ENCODE peak calls at places on chromosomes 4 and X, in seven cellular contexts. O is GM23248, W is HCT116, R is hepatocyte, E is PC-3, Z is MM.1S, F is neural progenitor cell. H is an unnamed sample.
A peak's percentile ranks its signal among the peaks of the same experiment; 100 is the strongest.

GRCh38 chr4:48290146-48290772 is 20.6 kb upstream of the TEC start:
- DNase-seq in O (peak; percentile 52), W (peak; percentile 36), R (peak; percentile 16), E (peak; percentile 60), Z (no peak), F (peak; percentile 7), H (peak; percentile 9)

GRCh38 chrX:25295466-25295865 is 279.7 kb upstream of the ARX start:
- DNase-seq in O (no peak), W (no peak), R (no peak), E (no peak), Z (no peak), F (no peak), H (no peak)

GRCh38 chrX:139538907-139539593 is 8.5 kb downstream of the F9 start:
- DNase-seq in O (no peak), W (no peak), R (no peak), E (no peak), Z (no peak), F (no peak), H (no peak)

GRCh38 chr4:70666369-70666768 is at the start of gene JCHAIN:
- DNase-seq in O (peak; percentile 49), W (no peak), R (no peak), E (peak; percentile 23), Z (peak; percentile 72), F (no peak), H (peak; percentile 70)

GRCh38 chr4:107818301-107818910 is 6.3 kb upstream of the SGMS2 start:
- DNase-seq in O (peak; percentile 48), W (no peak), R (no peak), E (peak; percentile 14), Z (peak; percentile 42), F (no peak), H (no peak)

GRCh38 chr4:75841641-75842520 is 60.4 kb downstream of the PPEF2 start:
- DNase-seq in O (no peak), W (no peak), R (no peak), E (no peak), Z (no peak), F (peak; percentile 28), H (no peak)

GRCh38 chrX:68177542-68177941 is 255.8 kb downstream of the OPHN1 start:
- DNase-seq in O (peak; percentile 33), W (no peak), R (no peak), E (peak; percentile 36), Z (no peak), F (no peak), H (no peak)

GRCh38 chrX:10062352-10062751 is 94.4 kb upstream of the CLCN4 start:
- DNase-seq in O (no peak), W (no peak), R (no peak), E (peak; percentile 77), Z (no peak), F (no peak), H (no peak)

GRCh38 chr4:16001484-16001858 is 38.5 kb upstream of the FGFBP2 start:
- DNase-seq in O (peak; percentile 76), W (peak; percentile 61), R (peak; percentile 84), E (peak; percentile 75), Z (peak; percentile 70), F (peak; percentile 71), H (peak; percentile 75)

GRCh38 chr4:146790515-146790914 is 151.8 kb downstream of the POU4F2 start:
- DNase-seq in O (peak; percentile 2), W (no peak), R (no peak), E (peak; percentile 59), Z (no peak), F (no peak), H (no peak)

GRCh38 chr4:93764647-93765246 is 63.8 kb upstream of the ATOH1 start:
- DNase-seq in O (peak; percentile 58), W (peak; percentile 40), R (peak; percentile 65), E (peak; percentile 76), Z (peak; percentile 53), F (peak; percentile 55), H (peak; percentile 38)

GRCh38 chr4:164614999-164615398 is 138.9 kb upstream of the SMIM31 start:
- DNase-seq in O (no peak), W (no peak), R (no peak), E (peak; percentile 2), Z (no peak), F (no peak), H (no peak)

GRCh38 chr4:72858328-72858727 is 211.2 kb downstream of the COX18 start:
- DNase-seq in O (peak; percentile 80), W (no peak), R (peak; percentile 26), E (peak; percentile 79), Z (no peak), F (no peak), H (no peak)

GRCh38 chr4:70892086-70892769 is 9.9 kb upstream of the MOB1B start:
- DNase-seq in O (no peak), W (no peak), R (no peak), E (no peak), Z (no peak), F (no peak), H (no peak)

GRCh38 chrX:1316527-1316926 is 20.1 kb upstream of the IL3RA start:
- DNase-seq in O (no peak), W (no peak), R (no peak), E (no peak), Z (no peak), F (no peak), H (no peak)

GRCh38 chrX:104411800-104412199 is 154.2 kb upstream of the IL1RAPL2 start:
- DNase-seq in O (no peak), W (no peak), R (no peak), E (no peak), Z (no peak), F (no peak), H (no peak)

GRCh38 chr4:184684491-184685189 is 35.1 kb downstream of the PRIMPOL start:
- DNase-seq in O (peak; percentile 6), W (no peak), R (no peak), E (no peak), Z (no peak), F (no peak), H (no peak)

GRCh38 chr4:1239949-1240305 is 9.0 kb downstream of the CTBP1 start:
- DNase-seq in O (no peak), W (no peak), R (no peak), E (no peak), Z (no peak), F (no peak), H (no peak)

GRCh38 chrX:109934935-109935334 is 68.0 kb upstream of the TMEM164 start:
- DNase-seq in O (peak; percentile 31), W (no peak), R (no peak), E (peak; percentile 44), Z (no peak), F (no peak), H (no peak)

DNA sequence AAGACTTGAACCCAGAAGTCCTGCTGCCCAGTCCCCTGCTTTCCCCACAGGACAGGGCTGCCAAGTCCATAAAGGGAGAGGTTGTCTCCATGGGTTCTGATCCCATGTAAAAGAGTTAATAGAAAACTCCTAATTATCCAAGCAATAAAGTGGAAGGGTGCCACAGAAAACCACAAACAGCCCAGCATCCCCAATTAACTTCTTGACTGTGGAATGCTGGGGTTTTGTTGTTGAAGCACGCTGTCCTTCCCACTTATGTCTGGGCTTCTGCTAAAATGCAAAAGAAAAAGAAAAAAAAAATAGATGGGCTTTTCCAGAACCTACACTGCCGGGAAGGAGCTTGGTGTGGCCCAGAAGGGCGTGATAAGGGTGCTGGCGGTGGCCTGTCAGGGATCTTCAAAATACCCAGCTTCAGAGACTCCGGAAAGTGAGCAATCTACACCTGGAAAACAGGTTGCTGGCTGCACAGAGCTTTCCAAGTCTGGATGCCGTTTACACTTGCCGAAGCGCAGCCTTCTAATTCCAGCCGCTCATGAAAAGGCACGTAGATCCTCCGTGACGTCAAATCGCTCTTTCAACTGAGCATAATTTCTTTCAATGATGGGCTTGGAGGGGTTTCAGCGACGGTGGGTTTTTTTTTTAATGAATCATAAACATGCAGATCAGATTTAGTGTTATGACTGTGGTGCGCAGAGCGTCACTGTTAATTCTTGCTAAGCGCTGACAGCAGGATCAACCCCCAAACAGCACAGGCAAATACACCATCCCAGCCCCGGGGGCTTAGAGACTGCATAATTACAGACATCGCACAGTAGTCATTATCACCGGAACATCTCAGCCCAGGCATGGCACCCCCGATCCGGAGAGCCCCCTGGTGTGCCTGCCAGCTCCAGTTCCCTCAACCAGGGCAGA is 197.6 kb downstream of the BCOR start:
- DNase-seq in O (no peak), W (no peak), R (no peak), E (no peak), Z (no peak), F (no peak), H (no peak)
- TF ChIP-seq EZH2phosphoT487 in O (no peak), W (no peak), R (no peak), E (no peak), Z (no peak), F (no peak), H (no peak)

GRCh38 chrX:40646489-40647306 is 663 bp downstream of the CXorf38 start:
- DNase-seq in O (peak; percentile 67), W (no peak), R (peak; percentile 30), E (peak; percentile 33), Z (peak; percentile 19), F (peak; percentile 33), H (peak; percentile 33)

GRCh38 chrX:40644821-40645358 is 2.5 kb downstream of the CXorf38 start:
- DNase-seq in O (peak; percentile 80), W (no peak), R (peak; percentile 38), E (peak; percentile 72), Z (peak; percentile 45), F (no peak), H (peak; percentile 54)

GRCh38 chrX:40647307-40648197 is at the start of gene CXorf38:
- DNase-seq in O (peak; percentile 84), W (peak; percentile 66), R (peak; percentile 94), E (peak; percentile 94), Z (peak; percentile 92), F (peak; percentile 96), H (peak; percentile 90)

DNA sequence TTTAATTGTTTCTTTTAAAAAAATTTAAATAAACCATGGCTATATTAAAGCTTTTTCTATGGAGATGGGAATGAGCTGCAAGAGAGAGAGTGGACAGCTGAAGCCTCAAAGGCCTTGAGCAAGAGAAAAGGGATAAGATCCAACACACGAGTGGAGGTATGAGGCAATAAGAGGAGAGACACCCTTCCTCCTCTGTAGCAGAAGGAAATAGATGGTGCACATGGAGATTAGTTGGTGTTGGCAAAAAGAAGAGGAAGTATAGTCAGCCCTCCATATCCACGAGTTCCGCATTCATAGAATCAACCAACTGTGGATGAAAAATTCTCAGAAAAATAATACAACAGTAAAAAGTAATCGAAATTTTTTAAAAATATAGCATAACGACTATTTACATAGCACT is 3.2 kb downstream of the CXorf38 start:
- DNase-seq in O (peak; percentile 66), W (no peak), R (no peak), E (no peak), Z (no peak), F (no peak), H (peak; percentile 11)
- H3K4me3 ChIP-seq in O (peak overlapping the region; percentile 79), W (no peak overlapping the region), R (no peak overlapping the region), E (peak overlapping the region; percentile 67), Z (peak overlapping the region; percentile 64), F (no peak overlapping the region), H (peak overlapping the region; percentile 75)

GRCh38 chrX:98380556-98380955 is 1496.8 kb downstream of the RPA4 start:
- DNase-seq in O (no peak), W (no peak), R (no peak), E (no peak), Z (no peak), F (peak; percentile 52), H (no peak)

GRCh38 chrX:98380106-98380505 is 1496.4 kb downstream of the RPA4 start:
- DNase-seq in O (no peak), W (no peak), R (no peak), E (no peak), Z (no peak), F (peak; percentile 63), H (no peak)

GRCh38 chrX:98379134-98379533 is 1495.4 kb downstream of the RPA4 start:
- DNase-seq in O (no peak), W (no peak), R (no peak), E (peak; percentile 20), Z (no peak), F (no peak), H (no peak)
- TF ChIP-seq EZH2phosphoT487 in O (no peak), W (no peak), R (no peak), E (no peak), Z (no peak), F (no peak), H (no peak)

GRCh38 chr4:122458625-122459024 is 2.1 kb upstream of the IL2 start:
- DNase-seq in O (peak; percentile 67), W (no peak), R (peak; percentile 5), E (peak; percentile 73), Z (no peak), F (no peak), H (no peak)
- H3K4me3 ChIP-seq in O (peak overlapping the region; percentile 66), W (peak overlapping the region; percentile 54), R (no peak overlapping the region), E (peak overlapping the region; percentile 67), Z (no peak overlapping the region), F (no peak overlapping the region), H (no peak overlapping the region)

H was measured in OCI-LY7.